ENCODE peak calls at places on chromosome 15, in seven cellular contexts. One of them, this sample, is unnamed.

GRCh38 chr15:44157679-44158078 is 37.4 kb downstream of the FRMD5 start:
- DNase-seq in activated effector memory CD4-positive, alpha-beta T cell treated with anti-CD3 and anti-CD28 coated beads, Interleukin-2, amount 50 U/mL, for 16 hours: no peak
- DNase-seq in activated gamma-delta T cell treated with anti-CD3 and anti-CD28 coated beads, Interleukin-2, amount 50 U/mL, for 16 hours: no peak
- DNase-seq in glutamatergic neuron: no peak
- DNase-seq in fibroblast of the conjunctiva: peak; percentile 31
- DNase-seq in left cardiac atrium: no peak
- DNase-seq in mucosa of gallbladder: no peak
- DNase-seq in this sample: no peak

GRCh38 chr15:93829115-93829849 is 402.1 kb upstream of the MCTP2 start:
- DNase-seq in activated effector memory CD4-positive, alpha-beta T cell treated with anti-CD3 and anti-CD28 coated beads, Interleukin-2, amount 50 U/mL, for 16 hours: no peak
- DNase-seq in activated gamma-delta T cell treated with anti-CD3 and anti-CD28 coated beads, Interleukin-2, amount 50 U/mL, for 16 hours: no peak
- DNase-seq in glutamatergic neuron: no peak
- DNase-seq in fibroblast of the conjunctiva: peak; percentile 39
- DNase-seq in left cardiac atrium: no peak
- DNase-seq in mucosa of gallbladder: no peak
- DNase-seq in this sample: peak; percentile 49

GRCh38 chr15:44492672-44493071 is 44.3 kb upstream of the EIF3J start:
- DNase-seq in activated effector memory CD4-positive, alpha-beta T cell treated with anti-CD3 and anti-CD28 coated beads, Interleukin-2, amount 50 U/mL, for 16 hours: no peak
- DNase-seq in activated gamma-delta T cell treated with anti-CD3 and anti-CD28 coated beads, Interleukin-2, amount 50 U/mL, for 16 hours: no peak
- DNase-seq in glutamatergic neuron: no peak
- DNase-seq in fibroblast of the conjunctiva: no peak
- DNase-seq in left cardiac atrium: no peak
- DNase-seq in mucosa of gallbladder: no peak
- DNase-seq in this sample: no peak

GRCh38 chr15:29622637-29623036 is 199.6 kb downstream of the TJP1 start:
- DNase-seq in activated effector memory CD4-positive, alpha-beta T cell treated with anti-CD3 and anti-CD28 coated beads, Interleukin-2, amount 50 U/mL, for 16 hours: no peak
- DNase-seq in activated gamma-delta T cell treated with anti-CD3 and anti-CD28 coated beads, Interleukin-2, amount 50 U/mL, for 16 hours: no peak
- DNase-seq in glutamatergic neuron: no peak
- DNase-seq in fibroblast of the conjunctiva: no peak
- DNase-seq in left cardiac atrium: no peak
- DNase-seq in mucosa of gallbladder: no peak
- DNase-seq in this sample: no peak

GRCh38 chr15:98663045-98663444 is 14.7 kb downstream of the IGF1R start:
- DNase-seq in activated effector memory CD4-positive, alpha-beta T cell treated with anti-CD3 and anti-CD28 coated beads, Interleukin-2, amount 50 U/mL, for 16 hours: no peak
- DNase-seq in activated gamma-delta T cell treated with anti-CD3 and anti-CD28 coated beads, Interleukin-2, amount 50 U/mL, for 16 hours: no peak
- DNase-seq in glutamatergic neuron: no peak
- DNase-seq in fibroblast of the conjunctiva: no peak
- DNase-seq in left cardiac atrium: no peak
- DNase-seq in mucosa of gallbladder: no peak
- DNase-seq in this sample: no peak

GRCh38 chr15:58770519-58770856 is 614 bp upstream of the MINDY2 start:
- DNase-seq in activated effector memory CD4-positive, alpha-beta T cell treated with anti-CD3 and anti-CD28 coated beads, Interleukin-2, amount 50 U/mL, for 16 hours: no peak
- DNase-seq in activated gamma-delta T cell treated with anti-CD3 and anti-CD28 coated beads, Interleukin-2, amount 50 U/mL, for 16 hours: no peak
- DNase-seq in glutamatergic neuron: no peak
- DNase-seq in fibroblast of the conjunctiva: peak; percentile 66
- DNase-seq in left cardiac atrium: no peak
- DNase-seq in mucosa of gallbladder: no peak
- DNase-seq in this sample: no peak

GRCh38 chr15:70023769-70024491 is 73.8 kb downstream of the TLE3 start:
- DNase-seq in activated effector memory CD4-positive, alpha-beta T cell treated with anti-CD3 and anti-CD28 coated beads, Interleukin-2, amount 50 U/mL, for 16 hours: peak; percentile 37
- DNase-seq in activated gamma-delta T cell treated with anti-CD3 and anti-CD28 coated beads, Interleukin-2, amount 50 U/mL, for 16 hours: no peak
- DNase-seq in glutamatergic neuron: no peak
- DNase-seq in fibroblast of the conjunctiva: peak; percentile 46
- DNase-seq in left cardiac atrium: peak; percentile 40
- DNase-seq in mucosa of gallbladder: peak; percentile 23
- DNase-seq in this sample: no peak

GRCh38 chr15:75661041-75661778 is 13.5 kb downstream of the SNX33 start:
- DNase-seq in activated effector memory CD4-positive, alpha-beta T cell treated with anti-CD3 and anti-CD28 coated beads, Interleukin-2, amount 50 U/mL, for 16 hours: no peak
- DNase-seq in activated gamma-delta T cell treated with anti-CD3 and anti-CD28 coated beads, Interleukin-2, amount 50 U/mL, for 16 hours: no peak
- DNase-seq in glutamatergic neuron: no peak
- DNase-seq in fibroblast of the conjunctiva: peak; percentile 86
- DNase-seq in left cardiac atrium: peak; percentile 90
- DNase-seq in mucosa of gallbladder: peak; percentile 91
- DNase-seq in this sample: peak; percentile 92

GRCh38 chr15:22873204-22873701 is 34.8 kb downstream of the NIPA2 start:
- DNase-seq in activated effector memory CD4-positive, alpha-beta T cell treated with anti-CD3 and anti-CD28 coated beads, Interleukin-2, amount 50 U/mL, for 16 hours: no peak
- DNase-seq in activated gamma-delta T cell treated with anti-CD3 and anti-CD28 coated beads, Interleukin-2, amount 50 U/mL, for 16 hours: no peak
- DNase-seq in glutamatergic neuron: peak; percentile 88
- DNase-seq in fibroblast of the conjunctiva: peak; percentile 29
- DNase-seq in left cardiac atrium: no peak
- DNase-seq in mucosa of gallbladder: no peak
- DNase-seq in this sample: no peak

GRCh38 chr15:65796610-65797012 is 4.5 kb upstream of the DENND4A start:
- DNase-seq in activated effector memory CD4-positive, alpha-beta T cell treated with anti-CD3 and anti-CD28 coated beads, Interleukin-2, amount 50 U/mL, for 16 hours: no peak
- DNase-seq in activated gamma-delta T cell treated with anti-CD3 and anti-CD28 coated beads, Interleukin-2, amount 50 U/mL, for 16 hours: no peak
- DNase-seq in glutamatergic neuron: no peak
- DNase-seq in fibroblast of the conjunctiva: peak; percentile 32
- DNase-seq in left cardiac atrium: no peak
- DNase-seq in mucosa of gallbladder: no peak
- DNase-seq in this sample: no peak

GRCh38 chr15:61227269-61228024 is 1.7 kb downstream of the RORA start:
- DNase-seq in activated effector memory CD4-positive, alpha-beta T cell treated with anti-CD3 and anti-CD28 coated beads, Interleukin-2, amount 50 U/mL, for 16 hours: no peak
- DNase-seq in activated gamma-delta T cell treated with anti-CD3 and anti-CD28 coated beads, Interleukin-2, amount 50 U/mL, for 16 hours: no peak
- DNase-seq in glutamatergic neuron: peak; percentile 73
- DNase-seq in fibroblast of the conjunctiva: peak; percentile 16
- DNase-seq in left cardiac atrium: no peak
- DNase-seq in mucosa of gallbladder: peak; percentile 16
- DNase-seq in this sample: peak; percentile 54

GRCh38 chr15:35061171-35062163 is 23.6 kb downstream of the NANOGP8 start:
- DNase-seq in activated effector memory CD4-positive, alpha-beta T cell treated with anti-CD3 and anti-CD28 coated beads, Interleukin-2, amount 50 U/mL, for 16 hours: no peak
- DNase-seq in activated gamma-delta T cell treated with anti-CD3 and anti-CD28 coated beads, Interleukin-2, amount 50 U/mL, for 16 hours: no peak
- DNase-seq in glutamatergic neuron: no peak
- DNase-seq in fibroblast of the conjunctiva: peak; percentile 22
- DNase-seq in left cardiac atrium: no peak
- DNase-seq in mucosa of gallbladder: no peak
- DNase-seq in this sample: no peak

GRCh38 chr15:65275728-65276126 is 11.0 kb downstream of the PARP16 start:
- DNase-seq in activated effector memory CD4-positive, alpha-beta T cell treated with anti-CD3 and anti-CD28 coated beads, Interleukin-2, amount 50 U/mL, for 16 hours: no peak
- DNase-seq in activated gamma-delta T cell treated with anti-CD3 and anti-CD28 coated beads, Interleukin-2, amount 50 U/mL, for 16 hours: no peak
- DNase-seq in glutamatergic neuron: no peak
- DNase-seq in fibroblast of the conjunctiva: no peak
- DNase-seq in left cardiac atrium: no peak
- DNase-seq in mucosa of gallbladder: no peak
- DNase-seq in this sample: no peak

GRCh38 chr15:90482124-90483011 is 47.4 kb upstream of the CRTC3 start:
- DNase-seq in activated effector memory CD4-positive, alpha-beta T cell treated with anti-CD3 and anti-CD28 coated beads, Interleukin-2, amount 50 U/mL, for 16 hours: peak; percentile 75
- DNase-seq in activated gamma-delta T cell treated with anti-CD3 and anti-CD28 coated beads, Interleukin-2, amount 50 U/mL, for 16 hours: peak; percentile 12
- DNase-seq in glutamatergic neuron: peak; percentile 54
- DNase-seq in fibroblast of the conjunctiva: peak; percentile 58
- DNase-seq in left cardiac atrium: no peak
- DNase-seq in mucosa of gallbladder: peak; percentile 51
- DNase-seq in this sample: no peak

GRCh38 chr15:68442041-68442440 is 10.1 kb upstream of the ITGA11 start:
- DNase-seq in activated effector memory CD4-positive, alpha-beta T cell treated with anti-CD3 and anti-CD28 coated beads, Interleukin-2, amount 50 U/mL, for 16 hours: no peak
- DNase-seq in activated gamma-delta T cell treated with anti-CD3 and anti-CD28 coated beads, Interleukin-2, amount 50 U/mL, for 16 hours: no peak
- DNase-seq in glutamatergic neuron: no peak
- DNase-seq in fibroblast of the conjunctiva: no peak
- DNase-seq in left cardiac atrium: peak; percentile 45
- DNase-seq in mucosa of gallbladder: no peak
- DNase-seq in this sample: no peak